ENCODE peak calls at places on chromosome 1, in ten cellular contexts. D is stimulated activated CD4-positive, alpha-beta T cell treated with anti-CD3 and anti-CD28 coated beads, TNF-alpha, amount 100 ng/mL, for 4 hours; N is fibroblast of mammary gland; F is amygdala; R is mesenteric fat pad; O is H7; K is Right ventricle myocardium superior; A is OCI-LY7; J is endodermal cell; X is EL. S is an unnamed sample.
A peak's percentile ranks its signal among the peaks of the same experiment; 100 is the strongest.

GRCh38 chr1:5831600-5832335 is 160.5 kb downstream of the NPHP4 start:
- DNase-seq in D (no peak), O (peak; percentile 90), A (no peak), F (no peak), K (no peak), J (peak; percentile 68), R (no peak), N (no peak), X (no peak), S (no peak)

GRCh38 chr1:205967555-205968335 is 24.5 kb upstream of the SLC26A9 start:
- DNase-seq in J (no peak), N (peak; percentile 31), K (no peak), R (no peak), A (no peak), D (no peak), F (no peak), O (no peak), X (peak; percentile 28), S (peak; percentile 36)

GRCh38 chr1:26138974-26139558 is 19.8 kb upstream of the FAM110D start:
- DNase-seq in D (no peak), O (no peak), N (no peak), J (no peak), A (peak; percentile 26), R (no peak), X (no peak), F (no peak), K (no peak), S (no peak)

GRCh38 chr1:7586031-7586941 is 184.8 kb upstream of the VAMP3 start:
- DNase-seq in R (peak; percentile 84), N (no peak), F (no peak), X (no peak), O (peak; percentile 54), D (no peak), K (peak; percentile 45), A (no peak), J (no peak), S (no peak)

GRCh38 chr1:152167835-152168534 is 9.0 kb upstream of the RPTN start:
- DNase-seq in N (peak; percentile 93), D (no peak), O (no peak), F (no peak), K (no peak), R (no peak), J (no peak), A (no peak), X (peak; percentile 95), S (peak; percentile 97)

GRCh38 chr1:37394574-37395464 is 79.6 kb upstream of the ZC3H12A start:
- DNase-seq in A (no peak), F (no peak), X (no peak), K (no peak), N (no peak), R (no peak), J (peak; percentile 95), D (no peak), O (peak; percentile 92), S (no peak)

GRCh38 chr1:97186381-97186780 is 464.8 kb downstream of the PTBP2 start:
- DNase-seq in K (no peak), N (peak; percentile 22), O (no peak), F (no peak), R (no peak), A (peak; percentile 24), J (peak; percentile 63), X (peak; percentile 13), D (no peak), S (peak; percentile 23)

GRCh38 chr1:5575396-5576110 is 416.7 kb downstream of the NPHP4 start:
- DNase-seq in F (no peak), R (peak; percentile 62), A (no peak), D (no peak), X (no peak), K (no peak), O (no peak), J (peak; percentile 25), N (no peak), S (no peak)

GRCh38 chr1:57951390-57951789 is 527.5 kb upstream of the DAB1 start:
- DNase-seq in K (no peak), D (no peak), F (no peak), J (no peak), N (no peak), A (no peak), R (no peak), X (no peak), O (no peak), S (no peak)

GRCh38 chr1:15941899-15942660 is 33.8 kb downstream of the ZBTB17 start:
- DNase-seq in N (no peak), F (no peak), O (peak; percentile 38), R (peak; percentile 88), A (no peak), K (no peak), X (no peak), D (no peak), J (peak; percentile 45), S (no peak)

GRCh38 chr1:11753555-11754208 is 8.3 kb upstream of the C1orf167 start:
- DNase-seq in X (peak; percentile 28), F (no peak), K (no peak), A (no peak), N (no peak), O (peak; percentile 59), R (no peak), J (no peak), D (no peak), S (peak; percentile 47)

GRCh38 chr1:156129687-156130577 is 15.4 kb downstream of the LMNA start:
- DNase-seq in F (peak; percentile 27), D (peak; percentile 65), J (peak; percentile 98), R (no peak), K (peak; percentile 87), X (peak; percentile 99), O (peak; percentile 95), N (peak; percentile 96), A (peak; percentile 75), S (peak; percentile 93)

GRCh38 chr1:227449051-227449450 is 114.3 kb upstream of the ZNF678 start:
- DNase-seq in F (no peak), R (no peak), D (no peak), O (peak; percentile 71), K (no peak), N (peak; percentile 45), A (peak; percentile 55), J (peak; percentile 83), X (peak; percentile 42), S (no peak)

GRCh38 chr1:14909273-14909672 is 244.3 kb upstream of the TMEM51 start:
- DNase-seq in D (no peak), J (no peak), A (no peak), N (no peak), K (no peak), F (no peak), R (no peak), X (no peak), O (no peak), S (no peak)

GRCh38 chr1:219639843-219640606 is 27.1 kb upstream of the ZC3H11B start:
- DNase-seq in J (no peak), D (no peak), N (peak; percentile 15), R (no peak), F (no peak), X (peak; percentile 16), A (no peak), K (no peak), O (no peak), S (no peak)

GRCh38 chr1:15433471-15433870 is 4.8 kb upstream of the CTRC start:
- DNase-seq in A (no peak), K (no peak), N (no peak), F (no peak), D (no peak), R (no peak), J (no peak), X (no peak), O (no peak), S (no peak)

S was measured in iris pigment epithelial cell.